ENCODE peak calls at places on chromosomes 7 and 10, in eight cellular contexts. B is K562, N is IMR-90, T is MM.1S, P is neuronal stem cell, Z is mesenchymal stem cell, S is SK-N-SH, R is DND-41. F is an unnamed sample. For H3K9me3, the result is how much of the 10 kb centered on the place peaks cover.

GRCh38 chr10:76628801-76629200 is 1008.8 kb downstream of the KCNMA1 start:
- DNase-seq in B (no peak), N (no peak), T (no peak), P (no peak), Z (no peak), S (no peak), R (no peak), F (no peak)

GRCh38 chr7:101598981-101599681 is 30.0 kb downstream of the MYL10 start:
- DNase-seq in B (no peak), N (no peak), T (no peak), P (no peak), Z (no peak), S (peak), R (no peak), F (no peak)

GRCh38 chr10:85784792-85785191 is 581.8 kb downstream of the GRID1 start:
- DNase-seq in B (no peak), N (no peak), T (no peak), P (no peak), Z (no peak), S (no peak), R (no peak), F (no peak)

GRCh38 chr10:97508342-97508741 is 9.6 kb downstream of the UBTD1 start:
- DNase-seq in B (no peak), N (peak), T (no peak), P (no peak), Z (no peak), S (no peak), R (no peak), F (no peak)

GRCh38 chr7:108294595-108294994 is 161.6 kb downstream of the NRCAM start:
- DNase-seq in B (no peak), N (no peak), T (no peak), P (no peak), Z (no peak), S (no peak), R (no peak), F (peak)

GRCh38 chr7:50660040-50660829 is 95.0 kb upstream of the DDC start:
- DNase-seq in B (no peak), N (no peak), T (no peak), P (no peak), Z (no peak), S (no peak), R (peak), F (peak)

GRCh38 chr10:69936091-69936490 is 116.6 kb upstream of the MACROH2A2 start:
- DNase-seq in B (peak), N (no peak), T (peak), P (no peak), Z (no peak), S (no peak), R (no peak), F (peak)

GRCh38 chr7:26398436-26399308 is 107.0 kb downstream of the SNX10 start:
- DNase-seq in B (peak), N (peak), T (peak), P (peak), Z (peak), S (peak), R (peak), F (peak)

GRCh38 chr7:139825666-139826290 is 3.3 kb upstream of the TBXAS1 start:
- DNase-seq in B (peak), N (peak), T (no peak), P (no peak), Z (peak), S (no peak), R (no peak), F (no peak)

GRCh38 chr10:110510086-110510485 is 12.4 kb downstream of the DUSP5 start:
- DNase-seq in B (no peak), N (no peak), T (no peak), P (no peak), Z (no peak), S (no peak), R (no peak), F (no peak)

GRCh38 chr10:8326702-8327423 is 272.4 kb downstream of the GATA3 start:
- DNase-seq in B (no peak), N (no peak), T (no peak), P (no peak), Z (no peak), S (no peak), R (no peak), F (no peak)

GRCh38 chr10:12547301-12547771 is 198.0 kb downstream of the CAMK1D start:
- DNase-seq in B (no peak), N (no peak), T (no peak), P (no peak), Z (no peak), S (no peak), R (peak), F (no peak)

GRCh38 chr7:97373743-97374142 is 256.2 kb downstream of the SDHAF3 start:
- DNase-seq in B (no peak), N (no peak), T (no peak), P (no peak), Z (no peak), S (no peak), R (no peak), F (no peak)

GRCh38 chr7:107446531-107446930 is 23.3 kb upstream of the GPR22 start:
- DNase-seq in B (no peak), N (peak), T (no peak), P (no peak), Z (peak), S (no peak), R (no peak), F (no peak)

GRCh38 chr7:66261941-66262340 is 56.8 kb downstream of the TPST1 start:
- DNase-seq in B (no peak), N (no peak), T (no peak), P (no peak), Z (no peak), S (no peak), R (no peak), F (no peak)

GRCh38 chr7:73369622-73370021 is 41.7 kb downstream of the FKBP6 start:
- DNase-seq in B (no peak), N (no peak), T (no peak), P (no peak), Z (no peak), S (no peak), R (no peak), F (no peak)

GRCh38 chr10:65430979-65431378 is 1494.9 kb upstream of the LRRTM3 start:
- DNase-seq in B (no peak), N (no peak), T (peak), P (no peak), Z (no peak), S (no peak), R (no peak), F (peak)

GRCh38 chr7:30430300-30430699 is 48.3 kb downstream of the NOD1 start:
- DNase-seq in B (no peak), N (no peak), T (no peak), P (no peak), Z (peak), S (peak), R (no peak), F (no peak)

GRCh38 chr7:24700446-24701044 is 56.7 kb downstream of the GSDME start:
- DNase-seq in B (no peak), N (peak), T (no peak), P (no peak), Z (no peak), S (no peak), R (no peak), F (no peak)

GRCh38 chr7:125355899-125356298 is 426.3 kb upstream of the POT1 start:
- DNase-seq in B (no peak), N (no peak), T (no peak), P (no peak), Z (peak), S (no peak), R (no peak), F (no peak)

GRCh38 chr7:4712371-4713182 is 30.5 kb downstream of the FOXK1 start:
- DNase-seq in B (peak), N (peak), T (no peak), P (no peak), Z (peak), S (peak), R (no peak), F (peak)

GRCh38 chr10:113161061-113161460 is 211.0 kb downstream of the TCF7L2 start:
- DNase-seq in B (no peak), N (no peak), T (no peak), P (no peak), Z (no peak), S (no peak), R (no peak), F (no peak)

GRCh38 chr10:52956861-52957260 is 184.3 kb upstream of the MBL2 start:
- DNase-seq in B (no peak), N (no peak), T (no peak), P (no peak), Z (no peak), S (no peak), R (no peak), F (no peak)

GRCh38 chr7:132770055-132770454 is 193.8 kb upstream of the PLXNA4 start:
- DNase-seq in B (no peak), N (no peak), T (no peak), P (no peak), Z (no peak), S (no peak), R (no peak), F (no peak)

GRCh38 chr7:82722946-82723345 is 279.4 kb upstream of the CACNA2D1 start:
- DNase-seq in B (no peak), N (no peak), T (no peak), P (no peak), Z (no peak), S (no peak), R (no peak), F (no peak)

GRCh38 chr10:1553951-1554350 is 183.4 kb downstream of the ADARB2 start:
- DNase-seq in B (no peak), N (no peak), T (no peak), P (no peak), Z (no peak), S (no peak), R (no peak), F (no peak)

GRCh38 chr7:8442814-8443304 is 9.4 kb downstream of the NXPH1 start:
- DNase-seq in B (peak), N (no peak), T (no peak), P (peak), Z (peak), S (no peak), R (peak), F (no peak)

GRCh38 chr10:93386496-93387369 is 95.4 kb downstream of the MYOF start:
- DNase-seq in B (no peak), N (no peak), T (peak), P (no peak), Z (peak), S (no peak), R (peak), F (peak)

GRCh38 chr7:120168066-120168465 is 104.9 kb upstream of the KCND2 start:
- DNase-seq in B (no peak), N (peak), T (no peak), P (no peak), Z (peak), S (no peak), R (no peak), F (no peak)

GRCh38 chr10:132001238-132001977 is 19.7 kb upstream of the BNIP3 start:
- DNase-seq in B (peak), N (peak), T (peak), P (no peak), Z (peak), S (no peak), R (no peak), F (peak)
- H3K9me3 ChIP-seq in B (under half), N (under half), T (under half), P (under half), Z (under half), S (under half), R (under half), F (under half)

GRCh38 chr10:63554666-63555065 is 33.5 kb downstream of the REEP3 start:
- DNase-seq in B (no peak), N (peak), T (peak), P (no peak), Z (peak), S (no peak), R (peak), F (no peak)
- H3K9ac ChIP-seq in B (no peak), N (no peak), T (no peak), P (no peak), Z (peak), S (peak), R (no peak), F (no peak)

GRCh38 chr10:124607693-124608092 is 136.5 kb downstream of the FAM53B start:
- DNase-seq in B (no peak), N (no peak), T (no peak), P (no peak), Z (no peak), S (no peak), R (no peak), F (no peak)
- H3K27ac ChIP-seq in B (no peak), N (no peak), T (no peak), P (no peak), Z (no peak), S (no peak), R (peak), F (peak)

DNA sequence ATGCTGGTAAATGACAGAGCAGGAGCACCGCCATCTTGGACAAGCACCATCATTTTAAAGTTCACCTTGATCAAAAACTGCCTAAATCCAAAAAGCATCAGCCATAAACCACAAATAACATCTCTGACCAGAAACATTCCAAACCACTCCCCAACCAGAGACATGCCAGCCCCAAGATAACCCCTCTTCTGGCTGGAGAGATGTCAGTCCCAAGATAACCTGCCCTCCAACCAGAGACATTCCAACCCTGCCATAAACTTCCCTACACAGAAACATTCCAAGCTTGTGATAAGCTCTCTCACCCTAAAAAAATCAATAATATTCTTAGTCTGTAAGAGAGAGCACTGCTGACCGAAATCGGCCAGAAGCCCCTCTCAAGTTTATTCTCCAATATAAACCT is 659.3 kb downstream of the XPNPEP1 start:
- DNase-seq in B (no peak), N (no peak), T (no peak), P (no peak), Z (no peak), S (no peak), R (no peak), F (no peak)
- H3K9me3 ChIP-seq in B (under half), N (under half), T (under half), P (under half), Z (under half), S (under half), R (under half), F (under half)

GRCh38 chr7:23475579-23475844 is 5.2 kb upstream of the IGF2BP3 start:
- DNase-seq in B (no peak), N (no peak), T (no peak), P (no peak), Z (no peak), S (no peak), R (no peak), F (no peak)

GRCh38 chr7:23474829-23475578 is 4.7 kb upstream of the IGF2BP3 start:
- DNase-seq in B (no peak), N (no peak), T (no peak), P (no peak), Z (no peak), S (no peak), R (no peak), F (peak)

GRCh38 chr7:23472974-23473847 is 2.9 kb upstream of the IGF2BP3 start:
- DNase-seq in B (peak), N (no peak), T (no peak), P (peak), Z (peak), S (peak), R (no peak), F (peak)

GRCh38 chr7:23473848-23474097 is 3.5 kb upstream of the IGF2BP3 start:
- DNase-seq in B (no peak), N (no peak), T (no peak), P (no peak), Z (no peak), S (no peak), R (no peak), F (peak)

DNA sequence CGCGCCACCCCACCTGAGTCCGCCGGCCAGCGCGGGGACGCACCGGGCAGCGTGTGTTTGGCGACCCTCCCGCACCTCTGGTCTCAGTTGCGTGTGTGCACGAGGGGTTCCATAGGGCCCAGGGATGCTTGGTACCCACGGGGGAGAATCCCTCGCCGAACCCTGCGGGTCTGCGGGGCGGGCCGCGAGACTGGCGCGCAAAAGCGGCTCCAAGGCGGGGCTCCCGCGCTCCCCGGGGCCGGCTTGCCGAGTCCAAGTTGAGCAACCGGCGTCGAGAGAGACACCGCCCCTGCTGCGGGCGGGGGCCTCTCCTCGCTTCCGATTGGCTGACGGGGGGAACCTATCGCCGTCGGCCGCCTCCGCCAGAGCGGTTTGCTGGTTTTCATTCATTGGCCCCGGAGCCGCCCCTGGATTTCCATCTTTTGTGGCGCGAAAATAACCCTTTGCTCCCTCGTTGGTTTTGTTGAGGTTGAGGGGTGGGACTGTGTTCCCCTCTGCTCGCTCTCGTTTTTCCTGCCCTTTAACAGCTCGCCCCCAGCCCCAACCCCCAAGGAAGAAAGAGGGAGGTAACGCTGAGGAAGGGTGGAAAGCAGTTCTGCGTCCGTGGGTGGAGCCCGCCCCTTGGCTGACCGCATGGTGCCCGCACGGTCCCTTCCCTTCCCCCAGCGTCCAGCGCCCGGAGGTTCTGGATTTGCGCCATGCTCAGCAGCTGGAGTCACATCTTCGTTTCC is 4.0 kb upstream of the IGF2BP3 start:
- DNase-seq in B (peak), N (peak), T (peak), P (peak), Z (peak), S (peak), R (no peak), F (peak)
- H3K9ac ChIP-seq in B (peak), N (peak), T (peak), P (peak), Z (peak), S (peak), R (no peak), F (peak)

F was measured in Karpas-422.